ENCODE peak calls at places on chromosome 17, in six cellular contexts. S, G, X, D, Y and K are unnamed samples.

GRCh38 chr17:21300601-21301571 is 16.4 kb downstream of the MAP2K3 start:
- DNase-seq in S (no peak), G (no peak), X (no peak), D (no peak), Y (no peak), K (no peak)

GRCh38 chr17:62666801-62667591 is 39.5 kb downstream of the MRC2 start:
- DNase-seq in S (no peak), G (no peak), X (no peak), D (no peak), Y (no peak), K (no peak)

GRCh38 chr17:45038771-45039634 is 12.4 kb downstream of the DCAKD start:
- DNase-seq in S (no peak), G (no peak), X (no peak), D (no peak), Y (no peak), K (no peak)

GRCh38 chr17:78294776-78295175 is 63.3 kb downstream of the TMEM235 start:
- DNase-seq in S (no peak), G (no peak), X (no peak), D (no peak), Y (no peak), K (no peak)

GRCh38 chr17:12568358-12569251 is 97.1 kb upstream of the MYOCD start:
- DNase-seq in S (no peak), G (no peak), X (no peak), D (no peak), Y (no peak), K (no peak)

GRCh38 chr17:29136998-29137730 is 43.0 kb downstream of the MYO18A start:
- DNase-seq in S (no peak), G (no peak), X (no peak), D (no peak), Y (no peak), K (no peak)

GRCh38 chr17:74763565-74764387 is 12.4 kb downstream of the NAT9 start:
- DNase-seq in S (no peak), G (no peak), X (peak; percentile 97), D (no peak), Y (no peak), K (no peak)

GRCh38 chr17:77512062-77512946 is 371.5 kb downstream of the SEC14L1 start:
- DNase-seq in S (no peak), G (no peak), X (peak; percentile 99), D (no peak), Y (no peak), K (no peak)

GRCh38 chr17:48905987-48906515 is 2.2 kb upstream of the UBE2Z start:
- DNase-seq in S (no peak), G (no peak), X (no peak), D (no peak), Y (no peak), K (no peak)

GRCh38 chr17:68910789-68911431 is 44.3 kb downstream of the ABCA8 start:
- DNase-seq in S (no peak), G (no peak), X (no peak), D (no peak), Y (no peak), K (no peak)

GRCh38 chr17:30248786-30249185 is 13.3 kb upstream of the SLC6A4 start:
- DNase-seq in S (no peak), G (no peak), X (no peak), D (no peak), Y (no peak), K (no peak)

GRCh38 chr17:40364906-40365305 is 369 bp upstream of the GJD3 start:
- DNase-seq in S (no peak), G (no peak), X (no peak), D (no peak), Y (no peak), K (no peak)

GRCh38 chr17:63041722-63042121 is 75.7 kb downstream of the TANC2 start:
- DNase-seq in S (no peak), G (no peak), X (no peak), D (no peak), Y (no peak), K (no peak)

GRCh38 chr17:17077861-17078732 is 35.8 kb downstream of the MPRIP start:
- DNase-seq in S (no peak), G (no peak), X (peak; percentile 73), D (no peak), Y (no peak), K (no peak)

GRCh38 chr17:77814091-77814772 is 144.3 kb upstream of the TNRC6C start:
- DNase-seq in S (no peak), G (no peak), X (no peak), D (no peak), Y (no peak), K (no peak)

GRCh38 chr17:49437696-49438438 is 23.2 kb upstream of the PHB1 start:
- DNase-seq in S (no peak), G (no peak), X (no peak), D (no peak), Y (no peak), K (peak; percentile 6)

GRCh38 chr17:76506408-76507328 is 5.4 kb upstream of the RHBDF2 start:
- DNase-seq in S (peak; percentile 40), G (no peak), X (peak; percentile 69), D (peak; percentile 56), Y (peak; percentile 84), K (no peak)

GRCh38 chr17:69250641-69251040 is 22.0 kb upstream of the ABCA10 start:
- DNase-seq in S (no peak), G (no peak), X (no peak), D (no peak), Y (no peak), K (no peak)

GRCh38 chr17:74407384-74407783 is 24.5 kb upstream of the GPRC5C start:
- DNase-seq in S (no peak), G (no peak), X (no peak), D (no peak), Y (no peak), K (no peak)

DNA sequence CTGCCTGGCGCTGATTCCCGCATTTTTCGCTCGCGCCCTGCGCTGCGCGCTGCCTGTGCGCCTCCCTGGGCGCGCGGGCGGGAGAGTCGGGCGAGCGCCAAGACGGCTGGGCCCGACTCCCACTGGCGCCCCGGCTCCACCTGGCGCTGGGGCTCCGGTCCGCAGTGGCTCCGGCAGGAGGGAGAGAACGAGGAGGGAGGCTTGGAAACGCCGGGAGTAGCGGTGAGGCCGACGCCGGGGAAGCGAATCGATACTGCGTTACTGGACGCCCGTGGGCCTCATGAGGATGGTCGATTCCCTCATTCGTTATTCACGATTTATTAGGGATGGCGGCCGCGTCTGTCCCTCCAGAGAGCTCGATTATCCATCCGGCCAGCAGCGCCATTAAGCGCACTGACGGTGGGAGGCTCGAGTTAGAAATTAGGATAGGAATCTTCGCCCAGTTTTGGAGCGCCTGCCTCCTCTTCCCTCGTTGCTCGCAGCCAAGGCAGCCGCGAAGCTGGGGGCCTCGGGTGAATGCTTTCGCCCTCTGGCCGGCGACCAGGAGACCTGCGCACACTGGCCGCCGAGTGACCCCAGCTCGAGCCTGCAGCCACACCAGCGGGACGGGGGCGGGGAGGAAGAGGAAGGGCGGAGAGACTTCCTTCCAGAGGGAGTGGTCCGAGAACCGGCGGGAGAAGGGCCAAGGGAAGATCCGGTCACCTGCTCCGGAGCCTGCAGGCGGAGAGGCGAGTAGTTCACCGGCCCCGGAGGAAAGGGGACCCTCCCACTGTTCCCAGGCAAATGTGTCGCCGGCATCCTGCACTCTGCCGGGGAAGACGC is 1.3 kb upstream of the PCGF2 start:
- DNase-seq in S (no peak), G (no peak), X (peak; percentile 89), D (no peak), Y (peak; percentile 83), K (no peak)
- TF ChIP-seq POLR2A in S (no peak), G (no peak), X (peak; percentile 84), D (no peak), Y (peak; percentile 93), K (no peak)

GRCh38 chr17:19371259-19372003 is 6.9 kb upstream of the MAPK7 start:
- DNase-seq in S (no peak), G (no peak), X (no peak), D (no peak), Y (no peak), K (no peak)

GRCh38 chr17:19368119-19368660 is 5.7 kb upstream of the B9D1 start:
- DNase-seq in S (no peak), G (no peak), X (no peak), D (no peak), Y (no peak), K (no peak)

GRCh38 chr17:19369107-19369778 is 6.7 kb upstream of the B9D1 start:
- DNase-seq in S (no peak), G (no peak), X (peak; percentile 43), D (no peak), Y (no peak), K (no peak)

GRCh38 chr17:19370493-19370960 is 7.8 kb upstream of the MAPK7 start:
- DNase-seq in S (no peak), G (no peak), X (no peak), D (no peak), Y (no peak), K (peak; percentile 52)

GRCh38 chr17:19369846-19370492 is 7.4 kb upstream of the B9D1 start:
- DNase-seq in S (no peak), G (no peak), X (no peak), D (no peak), Y (no peak), K (no peak)
- TF ChIP-seq TAF1 in S (no peak), G (no peak), X (no peak), D (no peak), Y (no peak), K (no peak)

GRCh38 chr17:43778337-43779144 is at the start of gene DUSP3:
- DNase-seq in S (no peak), G (peak; percentile 92), X (peak; percentile 92), D (peak; percentile 75), Y (peak; percentile 94), K (peak; percentile 89)
- TF ChIP-seq POLR2A in S (peak; percentile 92), G (peak; percentile 47), X (peak; percentile 96), D (peak; percentile 70), Y (peak; percentile 80), K (peak; percentile 74)

GRCh38 chr17:35750526-35751395 is 2.3 kb downstream of the GAS2L2 start:
- DNase-seq in S (no peak), G (no peak), X (no peak), D (no peak), Y (peak; percentile 61), K (no peak)

GRCh38 chr17:35748323-35748960 is 4.6 kb downstream of the GAS2L2 start:
- DNase-seq in S (no peak), G (no peak), X (no peak), D (no peak), Y (no peak), K (no peak)

GRCh38 chr17:35747540-35748017 is 5.5 kb downstream of the GAS2L2 start:
- DNase-seq in S (peak; percentile 17), G (peak; percentile 81), X (peak; percentile 54), D (no peak), Y (peak; percentile 78), K (peak; percentile 79)

GRCh38 chr17:35748979-35749378 is 4.1 kb downstream of the GAS2L2 start:
- DNase-seq in S (no peak), G (no peak), X (no peak), D (no peak), Y (no peak), K (no peak)

GRCh38 chr17:35749560-35750412 is 3.3 kb downstream of the GAS2L2 start:
- DNase-seq in S (no peak), G (no peak), X (no peak), D (no peak), Y (peak; percentile 37), K (no peak)
- TF ChIP-seq TAF1 in S (no peak), G (no peak), X (no peak), D (no peak), Y (no peak), K (no peak)